ENCODE peak calls at places on chromosome 19, in four cellular contexts. A, S, H and O are unnamed samples. For H3K27me3, the result is how much of the 10 kb centered on the place peaks cover.

GRCh38 chr19:35045667-35046300 is 4.3 kb downstream of the HPN start:
- DNase-seq in A (no peak), S (peak), H (no peak), O (peak)

GRCh38 chr19:13022111-13022858 is 27.0 kb downstream of the NFIX start:
- DNase-seq in A (no peak), S (no peak), H (no peak), O (no peak)

GRCh38 chr19:29675650-29676186 is 10.5 kb downstream of the PLEKHF1 start:
- DNase-seq in A (no peak), S (no peak), H (no peak), O (no peak)

GRCh38 chr19:34345934-34346333 is 19.1 kb upstream of the GPI start:
- DNase-seq in A (peak), S (peak), H (peak), O (peak)

GRCh38 chr19:56840452-56841193 is at the start of the genes PEG3 and ZIM2:
- DNase-seq in A (no peak), S (no peak), H (peak), O (no peak)

GRCh38 chr19:17296278-17296677 is 6.9 kb downstream of the ABHD8 start:
- DNase-seq in A (no peak), S (no peak), H (no peak), O (peak)

GRCh38 chr19:57231686-57232085 is 863 bp downstream of the AURKC start:
- DNase-seq in A (no peak), S (no peak), H (no peak), O (no peak)

GRCh38 chr19:52935434-52935833 is 12.2 kb upstream of the ZNF888 start:
- DNase-seq in A (no peak), S (no peak), H (no peak), O (no peak)

GRCh38 chr19:30120860-30121484 is 178.9 kb downstream of the URI1 start:
- DNase-seq in A (no peak), S (no peak), H (no peak), O (no peak)

GRCh38 chr19:16920816-16921529 is 32.2 kb downstream of the F2RL3 start:
- DNase-seq in A (no peak), S (peak), H (no peak), O (no peak)

GRCh38 chr19:19591133-19591825 is 27.2 kb downstream of the PBX4 start:
- DNase-seq in A (no peak), S (no peak), H (peak), O (no peak)

GRCh38 chr19:37905936-37906867 is at the start of gene WDR87:
- DNase-seq in A (no peak), S (peak), H (peak), O (no peak)

GRCh38 chr19:46023311-46023779 is 492 bp upstream of the PGLYRP1 start:
- DNase-seq in A (no peak), S (no peak), H (no peak), O (no peak)
- H3K27me3 ChIP-seq in A (under half), S (under half), H (under half), O (under half)

GRCh38 chr19:41263042-41263849 is 926 bp upstream of the HNRNPUL1 start:
- DNase-seq in A (peak), S (peak), H (peak), O (no peak)

GRCh38 chr19:41263850-41264580 is at the start of gene HNRNPUL1:
- DNase-seq in A (peak), S (peak), H (peak), O (peak)

GRCh38 chr19:41264581-41265375 is 606 bp downstream of the HNRNPUL1 start:
- DNase-seq in A (no peak), S (peak), H (peak), O (peak)

GRCh38 chr19:41269055-41269454 is 4.9 kb downstream of the HNRNPUL1 start:
- DNase-seq in A (no peak), S (no peak), H (no peak), O (no peak)

GRCh38 chr19:41265376-41266153 is 1.4 kb downstream of the HNRNPUL1 start:
- DNase-seq in A (no peak), S (peak), H (peak), O (peak)
- TF ChIP-seq JUN in A (no peak), S (no peak), H (no peak), O (no peak)

DNA sequence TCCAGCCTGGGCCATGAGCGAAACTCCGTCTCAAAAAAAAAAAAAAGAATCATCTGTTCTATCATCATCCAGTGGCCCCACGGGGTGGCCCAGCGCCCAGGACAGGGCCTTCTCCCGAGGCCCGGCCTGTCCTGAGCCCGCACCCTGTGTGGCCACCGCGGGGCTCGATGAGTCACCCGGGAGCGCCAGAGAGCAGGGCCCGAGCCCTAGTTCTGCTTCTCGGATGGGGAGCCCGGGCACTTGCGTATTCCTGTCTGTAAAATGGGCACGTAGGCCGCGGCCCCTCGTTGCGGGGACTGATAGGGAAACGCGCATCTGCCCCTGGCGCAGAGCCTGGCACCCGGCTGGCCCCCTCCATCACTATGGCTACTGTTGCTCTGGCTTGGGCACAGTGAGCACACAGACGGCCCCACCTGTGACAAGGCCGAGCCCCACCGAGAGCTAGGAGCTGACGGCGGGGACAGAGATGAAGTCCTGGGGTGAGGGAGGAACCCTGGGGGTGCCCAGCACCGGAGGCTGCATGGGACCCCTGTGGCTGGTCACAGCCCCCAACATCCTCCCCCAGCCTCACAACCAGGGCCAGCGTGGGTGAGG is 21.3 kb upstream of the UQCR11 start:
- DNase-seq in A (no peak), S (no peak), H (no peak), O (no peak)
- TF ChIP-seq MAX in A (no peak), S (no peak), H (no peak), O (no peak)

DNA sequence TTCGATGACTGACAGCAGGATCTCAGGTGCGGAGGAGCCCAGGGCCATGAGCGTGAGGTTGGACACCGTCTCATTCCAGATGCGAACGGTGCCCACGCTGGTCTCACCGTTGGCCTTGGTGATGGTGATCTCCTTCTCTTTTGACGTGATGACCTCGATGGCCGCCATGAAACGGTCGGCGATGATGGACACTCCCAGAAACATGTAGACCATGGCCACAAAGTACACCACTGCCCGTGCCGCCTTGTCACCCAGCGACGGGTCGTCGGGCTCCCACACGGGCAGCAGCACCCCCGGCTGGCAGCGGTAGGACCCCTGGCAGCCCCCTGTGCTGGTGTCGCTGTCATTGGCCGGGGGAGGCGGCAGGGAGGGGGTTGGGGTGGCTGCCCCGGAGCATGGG is 5.7 kb downstream of the SLC8A2 start:
- DNase-seq in A (no peak), S (no peak), H (no peak), O (no peak)
- H3K27me3 ChIP-seq in A (under half), S (under half), H (under half), O (under half)

DNA sequence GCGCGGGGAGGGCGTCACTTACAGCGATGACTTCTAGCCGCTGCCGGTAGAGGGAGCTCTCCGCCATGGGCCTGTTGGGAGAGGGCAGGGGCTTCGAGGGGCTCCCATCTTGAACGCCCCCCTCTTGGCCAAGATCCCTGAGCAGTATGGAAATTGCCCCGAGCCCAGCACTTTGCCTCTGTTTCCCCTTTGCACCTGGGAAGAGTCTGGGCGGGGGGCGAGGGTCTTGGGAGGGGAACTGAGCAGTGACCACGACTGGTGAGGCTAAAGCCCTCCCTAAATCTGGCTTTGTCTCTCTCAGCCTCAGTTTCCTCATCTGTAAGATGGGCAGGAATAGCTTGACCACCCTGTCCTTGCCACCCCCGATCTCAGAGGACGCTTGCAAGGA is 2.8 kb downstream of the PALM3 start:
- DNase-seq in A (peak), S (peak), H (no peak), O (no peak)
- TF ChIP-seq JUN in A (no peak), S (no peak), H (no peak), O (no peak)

GRCh38 chr19:15253513-15253912 is 21.3 kb upstream of the EPHX3 start:
- DNase-seq in A (no peak), S (no peak), H (no peak), O (no peak)
- TF ChIP-seq MAX in A (no peak), S (no peak), H (no peak), O (no peak)

GRCh38 chr19:5827891-5828660 is 11.4 kb downstream of the FUT6 start:
- DNase-seq in A (peak), S (peak), H (peak), O (peak)

GRCh38 chr19:5826531-5827341 is 12.8 kb downstream of the FUT6 start:
- DNase-seq in A (peak), S (no peak), H (peak), O (no peak)

GRCh38 chr19:5829567-5830315 is 9.8 kb downstream of the FUT6 start:
- DNase-seq in A (no peak), S (no peak), H (no peak), O (no peak)

GRCh38 chr19:5828661-5829566 is 10.6 kb downstream of the FUT6 start:
- DNase-seq in A (peak), S (peak), H (no peak), O (peak)

DNA sequence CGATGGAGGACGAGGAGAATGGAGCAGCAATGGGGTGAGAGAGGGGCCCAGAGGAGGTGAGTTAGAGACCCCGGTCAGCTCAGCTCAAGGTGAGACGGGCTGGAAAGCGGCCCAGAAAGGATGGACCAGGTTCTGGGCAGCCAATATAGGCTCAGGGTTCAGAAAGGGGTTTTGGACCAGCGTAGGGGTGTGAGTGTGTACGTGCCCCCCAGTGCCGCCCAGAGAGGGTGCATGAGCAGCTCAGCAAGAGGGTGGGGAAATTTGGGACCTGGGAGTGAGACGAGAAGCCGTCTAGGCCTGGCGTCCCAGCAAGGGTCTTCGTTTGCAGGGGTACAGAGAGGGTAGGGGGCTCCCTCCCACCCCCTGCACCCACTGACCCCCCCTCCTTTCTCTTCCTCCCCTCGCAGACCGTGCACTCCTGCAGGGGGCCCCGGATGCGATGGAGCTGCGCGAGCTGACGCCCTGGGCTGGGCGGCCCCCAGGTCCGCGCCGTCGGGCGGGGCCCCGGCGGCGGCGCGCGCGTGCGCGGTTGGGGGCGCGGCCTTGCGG is 12.1 kb downstream of the FUT6 start:
- DNase-seq in A (no peak), S (no peak), H (no peak), O (no peak)
- H3K27me3 ChIP-seq in A (under half), S (under half), H (under half), O (under half)

GRCh38 chr19:48247212-48247611 is 8.5 kb downstream of the CARD8 start:
- DNase-seq in A (no peak), S (no peak), H (no peak), O (no peak)

GRCh38 chr19:48248081-48248833 is 7.5 kb downstream of the CARD8 start:
- DNase-seq in A (no peak), S (no peak), H (no peak), O (no peak)

GRCh38 chr19:48250290-48251025 is 5.3 kb downstream of the CARD8 start:
- DNase-seq in A (no peak), S (no peak), H (no peak), O (no peak)

GRCh38 chr19:48252625-48253024 is 3.1 kb downstream of the CARD8 start:
- DNase-seq in A (no peak), S (no peak), H (no peak), O (no peak)

GRCh38 chr19:48249502-48250014 is 6.2 kb downstream of the CARD8 start:
- DNase-seq in A (no peak), S (no peak), H (no peak), O (peak)
- TF ChIP-seq JUN in A (no peak), S (no peak), H (no peak), O (peak)

DNA sequence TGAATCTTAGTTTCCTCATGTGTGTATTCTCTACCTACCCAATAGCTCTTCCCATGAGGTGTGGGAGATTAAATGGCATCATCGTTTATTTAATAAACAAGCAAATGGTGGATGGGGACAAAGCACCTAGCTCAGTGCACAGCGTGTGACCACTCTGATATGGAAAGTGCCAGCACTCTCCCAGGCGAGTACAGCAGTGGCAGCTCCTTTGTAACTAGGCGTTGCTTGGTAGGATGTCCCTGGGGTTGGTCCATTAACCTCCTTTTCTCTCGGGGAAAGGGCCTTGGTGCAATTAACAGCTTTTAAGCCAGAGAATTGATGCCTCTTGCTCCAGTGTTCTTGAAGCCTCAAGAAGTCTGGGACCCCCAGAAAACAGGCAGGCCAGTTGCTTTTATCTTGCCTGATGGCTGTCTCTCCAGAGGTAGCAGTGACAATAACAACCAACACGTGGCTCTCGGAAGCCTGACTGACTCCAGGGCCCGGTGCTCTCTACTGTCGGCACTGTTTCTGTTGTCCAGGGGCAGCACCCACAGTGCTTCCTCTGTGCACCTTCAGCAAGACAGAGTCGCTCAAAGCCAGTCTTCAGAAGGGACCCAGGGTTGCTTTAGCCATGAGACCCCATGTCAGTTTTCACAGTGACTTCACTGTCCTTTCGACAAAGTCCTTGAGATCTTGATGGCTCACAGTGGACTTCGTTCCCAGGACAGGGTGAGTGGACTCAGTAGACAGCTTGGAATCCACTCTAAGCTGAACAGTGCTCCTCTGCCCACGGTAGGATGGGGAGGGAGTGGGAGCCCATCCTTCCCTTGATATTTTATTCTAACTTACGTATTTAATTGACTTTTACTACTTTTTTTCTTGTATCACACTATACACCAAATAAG is 33.9 kb upstream of the NPAS1 start:
- DNase-seq in A (no peak), S (no peak), H (peak), O (no peak)
- TF ChIP-seq MAX in A (no peak), S (no peak), H (peak), O (no peak)

DNA sequence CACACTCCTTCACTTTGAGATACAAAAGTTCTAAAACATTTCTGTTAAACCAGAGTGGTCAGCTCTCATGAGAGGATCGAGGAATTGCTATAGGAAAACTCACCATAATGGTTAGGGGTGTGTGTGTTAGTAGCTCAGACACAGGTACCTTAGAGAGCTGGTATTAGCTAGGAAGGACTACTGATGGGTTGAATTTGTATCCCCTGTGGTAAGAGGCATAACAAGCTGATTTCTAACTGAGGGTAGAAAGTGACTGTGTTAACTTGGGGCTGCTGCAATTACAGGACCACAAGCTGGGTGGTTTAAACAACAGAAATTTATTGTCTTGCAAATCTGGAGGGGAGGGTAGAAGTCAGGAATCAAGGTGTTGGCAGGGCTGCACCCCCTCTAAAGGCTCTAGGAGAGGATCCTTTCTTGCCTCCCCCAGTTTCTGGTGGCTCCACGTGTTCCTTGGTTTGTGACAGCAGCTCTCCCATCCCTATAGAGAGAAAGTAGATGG is 17.4 kb downstream of the LEUTX start:
- DNase-seq in A (no peak), S (no peak), H (no peak), O (no peak)
- H3K27me3 ChIP-seq in A (under half), S (under half), H (under half), O (under half)